ENCODE peak calls at places on chromosomes 5 and 9, in five cellular contexts. One of them, this sample, is unnamed.

GRCh38 chr5:170757182-170757601 is 26.3 kb upstream of the GABRP start:
- DNase-seq in mucosa of descending colon: no peak
- DNase-seq in upper lobe of left lung: no peak
- DNase-seq in PC-9: peak; percentile 45
- DNase-seq in kidney epithelial cell: peak; percentile 52
- DNase-seq in this sample: no peak

GRCh38 chr9:117548556-117548955 is 133.7 kb upstream of the ASTN2 start:
- DNase-seq in kidney epithelial cell: no peak
- DNase-seq in PC-9: no peak
- DNase-seq in upper lobe of left lung: no peak
- DNase-seq in mucosa of descending colon: no peak
- DNase-seq in this sample: no peak

GRCh38 chr5:60495644-60496520 is 204.1 kb downstream of the DEPDC1B start:
- DNase-seq in mucosa of descending colon: no peak
- DNase-seq in kidney epithelial cell: no peak
- DNase-seq in PC-9: no peak
- DNase-seq in upper lobe of left lung: no peak
- DNase-seq in this sample: no peak

GRCh38 chr5:10335711-10336470 is 17.6 kb upstream of the MARCHF6 start:
- DNase-seq in kidney epithelial cell: no peak
- DNase-seq in upper lobe of left lung: no peak
- DNase-seq in mucosa of descending colon: no peak
- DNase-seq in PC-9: no peak
- DNase-seq in this sample: no peak

GRCh38 chr9:99050924-99051323 is 54.0 kb upstream of the TGFBR1 start:
- DNase-seq in mucosa of descending colon: no peak
- DNase-seq in PC-9: no peak
- DNase-seq in upper lobe of left lung: no peak
- DNase-seq in kidney epithelial cell: no peak
- DNase-seq in this sample: no peak

GRCh38 chr9:114112325-114112724 is 13.2 kb upstream of the KIF12 start:
- DNase-seq in kidney epithelial cell: no peak
- DNase-seq in upper lobe of left lung: no peak
- DNase-seq in PC-9: no peak
- DNase-seq in mucosa of descending colon: no peak
- DNase-seq in this sample: no peak

GRCh38 chr5:56264417-56265025 is 31.4 kb upstream of the ANKRD55 start:
- DNase-seq in PC-9: no peak
- DNase-seq in mucosa of descending colon: peak; percentile 8
- DNase-seq in upper lobe of left lung: no peak
- DNase-seq in kidney epithelial cell: no peak
- DNase-seq in this sample: peak; percentile 38

GRCh38 chr5:43121565-43122484 is 1.1 kb downstream of the ZNF131 start:
- DNase-seq in mucosa of descending colon: peak; percentile 29
- DNase-seq in kidney epithelial cell: peak; percentile 23
- DNase-seq in upper lobe of left lung: no peak
- DNase-seq in PC-9: no peak
- DNase-seq in this sample: no peak

GRCh38 chr9:2292733-2293132 is 277.6 kb downstream of the SMARCA2 start:
- DNase-seq in kidney epithelial cell: no peak
- DNase-seq in mucosa of descending colon: no peak
- DNase-seq in upper lobe of left lung: no peak
- DNase-seq in PC-9: no peak
- DNase-seq in this sample: no peak

GRCh38 chr5:78046006-78046405 is 248.5 kb downstream of the AP3B1 start:
- DNase-seq in upper lobe of left lung: no peak
- DNase-seq in mucosa of descending colon: no peak
- DNase-seq in PC-9: no peak
- DNase-seq in kidney epithelial cell: no peak
- DNase-seq in this sample: peak; percentile 12

GRCh38 chr5:156208271-156208670 is 118.7 kb upstream of the SGCD start:
- DNase-seq in mucosa of descending colon: no peak
- DNase-seq in upper lobe of left lung: no peak
- DNase-seq in kidney epithelial cell: no peak
- DNase-seq in PC-9: no peak
- DNase-seq in this sample: no peak

GRCh38 chr5:97623441-97623840 is 440.4 kb upstream of the RIOK2 start:
- DNase-seq in kidney epithelial cell: no peak
- DNase-seq in upper lobe of left lung: no peak
- DNase-seq in mucosa of descending colon: no peak
- DNase-seq in PC-9: no peak
- DNase-seq in this sample: no peak

GRCh38 chr9:75448281-75448680 is 360.0 kb downstream of the OSTF1 start:
- DNase-seq in PC-9: no peak
- DNase-seq in mucosa of descending colon: peak; percentile 29
- DNase-seq in upper lobe of left lung: no peak
- DNase-seq in kidney epithelial cell: no peak
- DNase-seq in this sample: no peak

GRCh38 chr5:169161022-169161680 is 139.8 kb downstream of the SLIT3 start:
- DNase-seq in kidney epithelial cell: peak; percentile 86
- DNase-seq in upper lobe of left lung: no peak
- DNase-seq in mucosa of descending colon: peak; percentile 10
- DNase-seq in PC-9: no peak
- DNase-seq in this sample: no peak

GRCh38 chr5:169223595-169223953 is 77.4 kb downstream of the SLIT3 start:
- DNase-seq in kidney epithelial cell: no peak
- DNase-seq in upper lobe of left lung: no peak
- DNase-seq in mucosa of descending colon: no peak
- DNase-seq in PC-9: no peak
- DNase-seq in this sample: no peak

GRCh38 chr5:59124983-59125960 is 542.4 kb downstream of the RAB3C start:
- DNase-seq in mucosa of descending colon: no peak
- DNase-seq in kidney epithelial cell: no peak
- DNase-seq in PC-9: no peak
- DNase-seq in upper lobe of left lung: no peak
- DNase-seq in this sample: peak; percentile 25

GRCh38 chr9:126721531-126722098 is 83.2 kb upstream of the ZBTB43 start:
- DNase-seq in kidney epithelial cell: no peak
- DNase-seq in PC-9: no peak
- DNase-seq in mucosa of descending colon: no peak
- DNase-seq in upper lobe of left lung: no peak
- DNase-seq in this sample: no peak

GRCh38 chr9:5073701-5074100 is 88.6 kb downstream of the JAK2 start:
- DNase-seq in kidney epithelial cell: no peak
- DNase-seq in mucosa of descending colon: no peak
- DNase-seq in upper lobe of left lung: no peak
- DNase-seq in PC-9: no peak
- DNase-seq in this sample: no peak
- TF ChIP-seq CTCF in kidney epithelial cell: no peak
- TF ChIP-seq CTCF in mucosa of descending colon: no peak
- TF ChIP-seq CTCF in upper lobe of left lung: no peak
- TF ChIP-seq CTCF in PC-9: no peak
- TF ChIP-seq CTCF in this sample: no peak

GRCh38 chr9:80417211-80417773 is 845.5 kb downstream of the TLE4 start:
- DNase-seq in mucosa of descending colon: no peak
- DNase-seq in upper lobe of left lung: no peak
- DNase-seq in kidney epithelial cell: no peak
- DNase-seq in PC-9: no peak
- DNase-seq in this sample: no peak
- TF ChIP-seq CTCF in mucosa of descending colon: no peak
- TF ChIP-seq CTCF in upper lobe of left lung: no peak
- TF ChIP-seq CTCF in kidney epithelial cell: no peak
- TF ChIP-seq CTCF in PC-9: no peak
- TF ChIP-seq CTCF in this sample: no peak

DNA sequence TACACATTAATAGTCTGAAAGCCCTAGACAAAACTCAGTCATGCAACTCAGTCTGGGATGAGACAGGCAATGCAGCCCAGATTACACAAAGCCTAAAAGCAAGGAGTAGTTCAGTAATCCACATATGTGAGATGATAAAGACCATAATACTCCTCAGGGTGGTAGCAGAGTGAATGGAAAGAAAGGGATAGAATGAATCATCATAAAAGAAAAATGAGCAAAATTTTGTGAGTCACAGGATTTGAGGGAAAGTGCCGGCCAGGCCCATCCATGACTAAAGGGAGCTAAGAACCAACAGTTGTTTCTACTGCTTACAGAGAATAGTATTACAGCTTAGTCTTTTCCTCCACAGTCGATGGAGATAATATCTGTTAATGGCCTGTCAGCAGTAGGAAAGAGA is 90.0 kb upstream of the POU5F2 start:
- DNase-seq in upper lobe of left lung: no peak
- DNase-seq in PC-9: no peak
- DNase-seq in mucosa of descending colon: no peak
- DNase-seq in kidney epithelial cell: peak; percentile 0
- DNase-seq in this sample: no peak
- TF ChIP-seq CTCF in upper lobe of left lung: no peak
- TF ChIP-seq CTCF in PC-9: no peak
- TF ChIP-seq CTCF in mucosa of descending colon: no peak
- TF ChIP-seq CTCF in kidney epithelial cell: no peak
- TF ChIP-seq CTCF in this sample: no peak

DNA sequence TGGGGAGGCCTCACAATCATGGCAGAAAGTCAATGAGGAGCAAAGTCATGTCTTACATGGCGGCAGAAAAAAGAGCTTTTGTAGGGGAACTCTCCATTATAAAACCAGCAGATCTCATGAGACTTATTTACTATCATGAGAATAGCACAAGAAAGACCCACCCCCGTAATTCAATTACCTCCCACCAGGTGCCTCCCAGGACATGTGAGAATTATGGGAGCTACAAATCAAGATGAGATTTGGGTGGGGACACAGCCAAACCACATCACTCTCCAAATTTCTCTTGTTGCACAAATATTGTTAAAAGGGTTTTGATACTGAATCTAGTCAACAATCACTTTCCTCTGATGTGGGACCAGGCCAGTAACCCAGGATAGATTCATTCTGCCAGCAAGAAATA is 1176.1 kb downstream of the CDH9 start:
- DNase-seq in PC-9: no peak
- DNase-seq in upper lobe of left lung: no peak
- DNase-seq in kidney epithelial cell: no peak
- DNase-seq in mucosa of descending colon: no peak
- DNase-seq in this sample: no peak
- TF ChIP-seq CTCF in PC-9: no peak
- TF ChIP-seq CTCF in upper lobe of left lung: no peak
- TF ChIP-seq CTCF in kidney epithelial cell: no peak
- TF ChIP-seq CTCF in mucosa of descending colon: no peak
- TF ChIP-seq CTCF in this sample: no peak

DNA sequence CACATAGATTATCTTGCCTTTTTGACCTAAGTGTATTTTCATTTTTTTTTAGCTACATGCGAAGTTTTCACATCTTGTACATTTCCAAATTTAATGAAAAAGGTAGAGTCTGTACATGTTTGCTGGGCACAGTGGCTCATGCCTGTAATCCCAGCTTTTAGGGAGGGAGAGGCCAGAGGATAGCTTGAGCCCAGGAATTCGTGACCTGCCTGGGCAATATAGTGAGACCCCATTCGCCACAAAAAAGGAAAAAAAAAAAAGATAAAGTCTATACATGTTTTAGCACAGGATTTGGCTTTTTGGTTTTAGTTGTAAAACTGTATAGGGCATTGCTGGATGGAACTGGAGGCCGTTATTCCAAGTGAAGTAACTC is 28.8 kb downstream of the RAI14 start:
- DNase-seq in PC-9: no peak
- DNase-seq in upper lobe of left lung: no peak
- DNase-seq in mucosa of descending colon: no peak
- DNase-seq in kidney epithelial cell: no peak
- DNase-seq in this sample: no peak
- TF ChIP-seq CTCF in PC-9: no peak
- TF ChIP-seq CTCF in upper lobe of left lung: no peak
- TF ChIP-seq CTCF in mucosa of descending colon: no peak
- TF ChIP-seq CTCF in kidney epithelial cell: no peak
- TF ChIP-seq CTCF in this sample: no peak

DNA sequence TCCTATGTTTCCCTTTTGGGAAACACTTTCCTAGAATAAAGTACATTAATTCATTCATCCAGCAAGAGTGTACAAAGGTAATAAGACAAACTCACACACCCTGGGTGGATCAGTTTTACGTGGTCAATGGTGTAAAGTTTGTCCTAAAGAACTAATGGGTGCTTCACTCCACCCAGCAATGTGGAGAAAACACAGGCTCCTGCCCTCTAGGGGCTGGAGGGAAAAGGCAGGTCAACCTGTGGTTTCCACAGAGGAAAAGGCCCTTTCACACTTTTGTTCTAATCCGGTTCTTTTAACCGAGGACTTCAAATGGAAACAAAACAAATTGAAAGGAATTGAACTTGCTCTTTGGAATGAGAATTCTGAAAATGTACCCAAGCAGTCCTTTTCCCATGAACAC is 80.9 kb upstream of the SPOCK1 start:
- DNase-seq in upper lobe of left lung: no peak
- DNase-seq in kidney epithelial cell: no peak
- DNase-seq in mucosa of descending colon: no peak
- DNase-seq in PC-9: no peak
- DNase-seq in this sample: no peak
- TF ChIP-seq CTCF in upper lobe of left lung: no peak
- TF ChIP-seq CTCF in kidney epithelial cell: peak; percentile 35
- TF ChIP-seq CTCF in mucosa of descending colon: no peak
- TF ChIP-seq CTCF in PC-9: peak; percentile 28
- TF ChIP-seq CTCF in this sample: no peak

GRCh38 chr5:154502180-154502579 is 24.2 kb upstream of the HAND1 start:
- DNase-seq in PC-9: no peak
- DNase-seq in mucosa of descending colon: no peak
- DNase-seq in kidney epithelial cell: no peak
- DNase-seq in upper lobe of left lung: no peak
- DNase-seq in this sample: no peak
- TF ChIP-seq CTCF in PC-9: no peak
- TF ChIP-seq CTCF in mucosa of descending colon: no peak
- TF ChIP-seq CTCF in kidney epithelial cell: no peak
- TF ChIP-seq CTCF in upper lobe of left lung: no peak
- TF ChIP-seq CTCF in this sample: no peak

GRCh38 chr9:30925126-30925525 is 1459.3 kb upstream of the ACO1 start:
- DNase-seq in kidney epithelial cell: no peak
- DNase-seq in PC-9: no peak
- DNase-seq in upper lobe of left lung: no peak
- DNase-seq in mucosa of descending colon: no peak
- DNase-seq in this sample: no peak
- TF ChIP-seq CTCF in kidney epithelial cell: no peak
- TF ChIP-seq CTCF in PC-9: no peak
- TF ChIP-seq CTCF in upper lobe of left lung: no peak
- TF ChIP-seq CTCF in mucosa of descending colon: no peak
- TF ChIP-seq CTCF in this sample: no peak

GRCh38 chr9:135698236-135698635 is 1.0 kb downstream of the SOHLH1 start:
- DNase-seq in kidney epithelial cell: no peak
- DNase-seq in mucosa of descending colon: no peak
- DNase-seq in PC-9: no peak
- DNase-seq in upper lobe of left lung: peak; percentile 68
- DNase-seq in this sample: no peak

GRCh38 chr9:135697226-135697625 is 2.1 kb downstream of the SOHLH1 start:
- DNase-seq in mucosa of descending colon: no peak
- DNase-seq in PC-9: no peak
- DNase-seq in kidney epithelial cell: no peak
- DNase-seq in upper lobe of left lung: peak; percentile 73
- DNase-seq in this sample: no peak

GRCh38 chr9:135700525-135700924 is 1.2 kb upstream of the SOHLH1 start:
- DNase-seq in mucosa of descending colon: no peak
- DNase-seq in upper lobe of left lung: peak; percentile 55
- DNase-seq in PC-9: no peak
- DNase-seq in kidney epithelial cell: no peak
- DNase-seq in this sample: no peak

GRCh38 chr9:135699440-135699839 is at the start of gene SOHLH1:
- DNase-seq in PC-9: no peak
- DNase-seq in mucosa of descending colon: no peak
- DNase-seq in kidney epithelial cell: no peak
- DNase-seq in upper lobe of left lung: peak; percentile 76
- DNase-seq in this sample: no peak

GRCh38 chr9:135698767-135699166 is 514 bp downstream of the SOHLH1 start:
- DNase-seq in upper lobe of left lung: no peak
- DNase-seq in PC-9: no peak
- DNase-seq in mucosa of descending colon: no peak
- DNase-seq in kidney epithelial cell: no peak
- DNase-seq in this sample: no peak
- TF ChIP-seq CTCF in upper lobe of left lung: no peak
- TF ChIP-seq CTCF in PC-9: no peak
- TF ChIP-seq CTCF in mucosa of descending colon: no peak
- TF ChIP-seq CTCF in kidney epithelial cell: no peak
- TF ChIP-seq CTCF in this sample: no peak